ENCODE peak calls at places on chromosomes 5 and 9, in four cellular contexts. C is HepG2, A is WTC11, I is GM12878. E is an unnamed sample.

GRCh38 chr9:119412399-119412798 is 43.2 kb upstream of the BRINP1 start:
- DNase-seq in C (no peak), A (peak; percentile 18), I (no peak), E (no peak)

GRCh38 chr5:98827161-98827560 is 53.7 kb downstream of the RGMB start:
- DNase-seq in A (no peak), C (peak; percentile 32), I (no peak), E (peak; percentile 38)

GRCh38 chr5:23684103-23684502 is 176.7 kb downstream of the PRDM9 start:
- DNase-seq in A (no peak), C (no peak), I (no peak), E (no peak)

GRCh38 chr5:161058751-161059150 is 206.7 kb upstream of the ATP10B start:
- DNase-seq in A (no peak), C (no peak), I (no peak), E (no peak)

GRCh38 chr9:4366649-4367330 is 66.9 kb upstream of the GLIS3 start:
- DNase-seq in I (no peak), A (peak; percentile 54), C (peak; percentile 10), E (peak; percentile 28)

GRCh38 chr9:134751630-134752029 is 110.0 kb downstream of the COL5A1 start:
- DNase-seq in A (no peak), C (no peak), I (no peak), E (no peak)

GRCh38 chr9:86974421-86974820 is 27.1 kb upstream of the GAS1 start:
- DNase-seq in I (no peak), A (no peak), C (no peak), E (no peak)

GRCh38 chr9:37565661-37566618 is 10.2 kb downstream of the FBXO10 start:
- DNase-seq in A (no peak), I (peak; percentile 77), C (no peak), E (no peak)

GRCh38 chr5:141824717-141825116 is 53.5 kb downstream of the PCDH1 start:
- DNase-seq in A (no peak), C (no peak), I (no peak), E (no peak)

GRCh38 chr9:133488686-133489252 is 9.9 kb upstream of the SLC2A6 start:
- DNase-seq in A (no peak), I (no peak), C (no peak), E (no peak)

GRCh38 chr5:74543162-74543995 is 97.1 kb downstream of the ENC1 start:
- DNase-seq in I (no peak), C (no peak), A (peak; percentile 27), E (no peak)

GRCh38 chr5:150492621-150493020 is 15.3 kb upstream of the NDST1 start:
- DNase-seq in I (no peak), A (no peak), C (no peak), E (no peak)

GRCh38 chr9:124202447-124202971 is 55.2 kb upstream of the NEK6 start:
- DNase-seq in A (no peak), I (peak; percentile 98), C (no peak), E (peak; percentile 88)

GRCh38 chr9:132908635-132909034 is 29.9 kb downstream of the SPACA9 start:
- DNase-seq in I (no peak), A (no peak), C (no peak), E (no peak)

GRCh38 chr5:76175051-76175666 is 92.0 kb downstream of the SV2C start:
- DNase-seq in I (peak; percentile 32), A (peak; percentile 72), C (peak; percentile 48), E (peak; percentile 68)

GRCh38 chr5:141816598-141817399 is 61.4 kb downstream of the PCDH1 start:
- DNase-seq in C (no peak), I (no peak), A (peak; percentile 84), E (peak; percentile 55)

GRCh38 chr5:65474129-65474711 is 7.5 kb downstream of the ADAMTS6 start:
- DNase-seq in A (no peak), I (no peak), C (no peak), E (no peak)

DNA sequence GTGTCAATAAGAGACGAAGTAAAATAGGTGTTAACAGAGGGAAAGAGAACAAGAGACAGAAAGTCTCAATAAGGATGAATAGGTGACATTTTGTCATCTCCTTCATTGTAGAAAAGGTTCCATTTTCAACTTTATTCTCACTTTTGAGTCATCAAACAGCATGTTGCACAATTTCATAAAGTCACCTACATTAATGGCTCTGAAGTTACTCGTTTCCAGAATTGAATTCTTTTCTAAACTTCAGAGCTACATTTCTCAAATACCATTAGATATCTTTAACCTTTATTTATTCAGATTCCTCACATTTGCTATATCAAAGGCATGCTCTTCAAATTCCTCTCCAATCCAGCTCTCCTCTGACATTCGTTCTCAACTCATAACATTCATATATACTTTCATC is 13.1 kb downstream of the ADAMTS6 start:
- DNase-seq in I (no peak), A (no peak), C (no peak), E (no peak)
- TF ChIP-seq CBFB in I (no peak), A (no peak), C (no peak), E (no peak)

DNA sequence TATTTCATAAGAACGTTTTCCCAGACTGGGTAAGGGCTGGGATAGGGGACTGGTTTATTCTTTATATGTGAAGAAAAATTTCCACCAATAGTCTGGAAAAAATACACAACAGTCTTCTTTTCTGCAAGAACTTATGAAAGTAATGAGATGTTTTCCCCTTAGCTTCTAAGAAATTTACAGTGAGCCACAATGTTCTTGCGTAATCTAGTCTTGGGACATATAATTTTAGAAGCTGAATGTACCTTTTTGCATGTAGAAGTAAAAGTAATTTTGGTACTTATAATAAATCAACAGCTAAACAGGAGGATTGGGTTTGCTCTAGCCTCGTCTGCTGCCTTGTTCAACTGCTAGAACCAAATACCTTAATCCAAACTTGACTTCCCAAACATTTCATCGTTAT is 244.7 kb upstream of the EFNA5 start:
- DNase-seq in I (no peak), A (no peak), C (no peak), E (no peak)
- TF ChIP-seq CBFB in I (no peak), A (no peak), C (no peak), E (no peak)

DNA sequence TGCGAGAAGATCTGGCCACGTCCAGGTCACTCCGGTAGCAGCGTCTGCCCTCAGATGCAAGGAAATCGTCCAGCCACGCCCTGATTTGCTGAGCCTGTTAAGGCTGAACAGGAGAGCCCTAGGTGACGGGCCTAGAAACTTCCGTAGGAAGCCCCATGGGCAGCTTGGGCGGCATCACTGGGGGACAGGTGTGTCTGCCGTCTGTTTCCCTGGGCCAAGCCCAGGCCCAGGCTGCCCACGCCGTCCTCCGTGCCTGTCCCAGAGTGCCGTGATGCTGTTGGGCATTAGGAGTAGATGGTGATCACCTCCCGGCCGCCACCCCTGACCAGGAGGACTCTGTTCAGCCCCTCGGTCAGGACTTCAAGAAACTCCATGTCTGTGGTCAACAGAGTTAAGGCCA is 43.5 kb downstream of the NKD2 start:
- DNase-seq in A (no peak), C (no peak), I (no peak), E (no peak)
- TF ChIP-seq CBFB in A (no peak), C (no peak), I (no peak), E (no peak)

GRCh38 chr9:91179237-91180138 is 182.2 kb downstream of the AUH start:
- DNase-seq in C (no peak), I (no peak), A (no peak), E (no peak)
- TF ChIP-seq CBFB in C (no peak), I (no peak), A (no peak), E (no peak)

GRCh38 chr5:761854-762685 is 22.5 kb downstream of the ZDHHC11B start:
- DNase-seq in A (no peak), I (no peak), C (no peak), E (no peak)
- TF ChIP-seq CBFB in A (no peak), I (no peak), C (no peak), E (no peak)

GRCh38 chr5:50965621-50966362 is 299.4 kb downstream of the PARP8 start:
- DNase-seq in A (peak; percentile 20), I (no peak), C (no peak), E (no peak)
- TF ChIP-seq CBFB in A (no peak), I (no peak), C (no peak), E (no peak)

E was measured in K562.